ENCODE peak calls at places on chromosome 1, in six cellular contexts. S is GM06990, A is brain microvascular endothelial cell, U is adrenal gland, D is cardiac muscle cell, F is GM12865. B is an unnamed sample.
A peak's percentile ranks its signal among the peaks of the same experiment; 100 is the strongest.

GRCh38 chr1:118158918-118159317 is 26.1 kb downstream of the SPAG17 start:
- DNase-seq in D (no peak), S (no peak), A (peak; percentile 79), U (no peak), F (no peak), B (no peak)

GRCh38 chr1:5620997-5621396 is 371.2 kb downstream of the NPHP4 start:
- DNase-seq in S (no peak), D (peak; percentile 86), A (no peak), F (no peak), U (no peak), B (no peak)

GRCh38 chr1:235941852-235942624 is 75.3 kb upstream of the LYST start:
- DNase-seq in S (no peak), U (peak; percentile 60), F (no peak), D (no peak), A (no peak), B (no peak)

GRCh38 chr1:206855863-206856262 is 9.6 kb upstream of the IL20 start:
- DNase-seq in S (no peak), U (no peak), A (no peak), F (no peak), D (no peak), B (no peak)

GRCh38 chr1:209884665-209885117 is 53.3 kb upstream of the SYT14 start:
- DNase-seq in S (no peak), U (peak; percentile 93), F (peak; percentile 24), D (no peak), A (peak; percentile 100), B (no peak)

GRCh38 chr1:206723500-206724472 is 39.1 kb downstream of the MAPKAPK2 start:
- DNase-seq in F (no peak), A (no peak), U (peak; percentile 82), D (peak; percentile 81), S (no peak), B (no peak)

GRCh38 chr1:23923592-23924495 is 10.7 kb upstream of the CNR2 start:
- DNase-seq in A (no peak), U (no peak), D (no peak), S (no peak), F (no peak), B (no peak)

GRCh38 chr1:15852036-15852827 is 4.7 kb downstream of the SPEN start:
- DNase-seq in F (peak; percentile 82), S (no peak), D (no peak), A (no peak), U (no peak), B (no peak)

GRCh38 chr1:162007485-162007884 is 16.2 kb downstream of the OLFML2B start:
- DNase-seq in U (no peak), F (no peak), S (no peak), A (no peak), D (no peak), B (no peak)

GRCh38 chr1:248752981-248753525 is 2.5 kb downstream of the LYPD8 start:
- DNase-seq in A (no peak), D (no peak), S (no peak), F (no peak), U (no peak), B (no peak)

GRCh38 chr1:150621497-150622113 is 7.8 kb downstream of the ENSA start:
- DNase-seq in A (peak; percentile 74), F (peak; percentile 81), S (peak; percentile 35), D (peak; percentile 54), U (peak; percentile 85), B (peak; percentile 65)
- TF ChIP-seq CTCF in A (peak; percentile 85), F (peak; percentile 66), S (peak; percentile 73), D (peak; percentile 77), U (peak; percentile 52), B (peak; percentile 33)

DNA sequence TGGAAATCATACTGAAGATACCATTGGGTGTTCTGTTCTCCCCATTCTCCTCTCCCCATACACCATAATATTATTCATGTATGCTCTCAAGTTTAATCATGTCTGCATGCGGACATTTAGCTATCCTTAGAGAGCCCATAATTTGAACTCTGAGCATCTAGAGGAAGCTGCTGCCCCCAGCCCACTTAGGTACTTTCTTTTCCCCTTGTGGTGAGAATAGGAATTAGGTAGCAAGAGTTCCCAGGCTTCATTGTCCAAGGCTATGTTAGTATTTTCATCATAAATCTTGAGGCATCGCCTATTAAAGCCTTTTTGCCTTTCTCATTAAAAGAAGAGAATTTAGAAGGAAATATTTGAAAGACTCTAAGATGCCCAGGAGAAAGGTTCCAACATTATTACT is 96.3 kb downstream of the ROR1 start:
- DNase-seq in U (no peak), S (no peak), A (no peak), D (no peak), F (no peak), B (no peak)
- TF ChIP-seq CTCF in U (no peak), S (no peak), A (peak; percentile 19), D (no peak), F (no peak), B (no peak)

GRCh38 chr1:53825306-53825705 is 12.8 kb downstream of the NDC1 start:
- DNase-seq in A (no peak), U (no peak), F (no peak), S (no peak), D (no peak), B (no peak)

GRCh38 chr1:53826367-53826766 is 11.7 kb downstream of the NDC1 start:
- DNase-seq in F (no peak), A (no peak), U (no peak), D (no peak), S (no peak), B (no peak)

GRCh38 chr1:53819387-53819786 is 18.7 kb downstream of the NDC1 start:
- DNase-seq in F (no peak), D (no peak), S (no peak), U (no peak), A (no peak), B (no peak)

GRCh38 chr1:53822931-53823330 is 15.2 kb downstream of the NDC1 start:
- DNase-seq in S (no peak), A (no peak), F (no peak), D (no peak), U (no peak), B (no peak)

GRCh38 chr1:53821380-53821779 is 16.7 kb downstream of the NDC1 start:
- DNase-seq in D (no peak), A (no peak), S (no peak), F (no peak), U (no peak), B (no peak)
- TF ChIP-seq CTCF in D (no peak), A (peak; percentile 38), S (peak; percentile 26), F (peak; percentile 3), U (no peak), B (no peak)

GRCh38 chr1:234089396-234089795 is 184.9 kb downstream of the SLC35F3 start:
- DNase-seq in S (no peak), A (no peak), F (no peak), U (no peak), D (no peak), B (no peak)
- TF ChIP-seq CTCF in S (peak; percentile 43), A (peak; percentile 32), F (peak; percentile 37), U (no peak), D (no peak), B (no peak)

DNA sequence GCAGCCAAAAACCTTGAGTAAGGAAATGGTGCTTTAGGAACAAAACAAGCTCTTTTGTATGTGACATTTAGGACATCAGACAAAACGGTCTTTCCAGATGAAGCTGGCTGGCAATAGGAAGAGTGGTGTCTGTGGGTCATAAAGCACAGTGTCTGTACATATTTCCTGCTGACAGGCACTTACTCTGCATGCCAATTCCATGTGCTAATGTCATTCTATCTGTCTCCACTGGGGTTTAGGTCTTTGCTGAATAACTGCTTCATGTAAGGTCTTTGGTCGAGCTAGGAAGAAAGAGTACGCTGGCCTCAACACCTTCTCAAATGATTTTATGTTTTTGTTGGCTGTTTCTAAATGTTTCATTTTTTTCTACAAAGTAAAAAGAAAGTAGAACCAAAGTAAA is 163.5 kb downstream of the BRINP2 start:
- DNase-seq in S (no peak), U (no peak), F (no peak), A (peak; percentile 11), D (peak; percentile 35), B (no peak)
- TF ChIP-seq CTCF in S (no peak), U (no peak), F (no peak), A (peak; percentile 49), D (no peak), B (no peak)